ENCODE peak calls at places on chromosomes 11 and 22, in five cellular contexts. Q is gastrocnemius medialis, Y is OCI-LY7, H is astrocyte of the cerebellum, J is endothelial cell of umbilical vein. A is an unnamed sample.

GRCh38 chr22:46830841-46831240 is 68.4 kb downstream of the TBC1D22A start:
- DNase-seq in Q (no peak), Y (no peak), H (no peak), J (no peak), A (no peak)

GRCh38 chr11:15826826-15827225 is 529.5 kb downstream of the SOX6 start:
- DNase-seq in Q (no peak), Y (peak; percentile 32), H (no peak), J (peak; percentile 49), A (peak; percentile 19)

GRCh38 chr22:26828311-26828710 is 170.9 kb downstream of the MIAT start:
- DNase-seq in Q (no peak), Y (no peak), H (no peak), J (no peak), A (peak; percentile 21)

GRCh38 chr11:77144854-77145428 is 16.9 kb downstream of the MYO7A start:
- DNase-seq in Q (no peak), Y (no peak), H (no peak), J (no peak), A (no peak)

GRCh38 chr11:120295110-120295509 is 30.0 kb upstream of the TLCD5 start:
- DNase-seq in Q (no peak), Y (no peak), H (no peak), J (no peak), A (no peak)

GRCh38 chr11:299951-300735 is 817 bp upstream of the IFITM5 start:
- DNase-seq in Q (no peak), Y (no peak), H (no peak), J (no peak), A (no peak)

GRCh38 chr11:72609045-72609444 is 65.2 kb downstream of the PDE2A start:
- DNase-seq in Q (no peak), Y (peak; percentile 52), H (no peak), J (peak; percentile 21), A (peak; percentile 56)

GRCh38 chr22:49776891-49777290 is 50.8 kb downstream of the BRD1 start:
- DNase-seq in Q (peak; percentile 11), Y (no peak), H (no peak), J (no peak), A (peak; percentile 23)

GRCh38 chr22:34105461-34106062 is 185.3 kb upstream of the LARGE1 start:
- DNase-seq in Q (peak; percentile 28), Y (peak; percentile 18), H (no peak), J (no peak), A (peak; percentile 24)
- TF ChIP-seq CTCF in Q (no peak), Y (peak; percentile 71), H (no peak), J (no peak), A (peak; percentile 38)

DNA sequence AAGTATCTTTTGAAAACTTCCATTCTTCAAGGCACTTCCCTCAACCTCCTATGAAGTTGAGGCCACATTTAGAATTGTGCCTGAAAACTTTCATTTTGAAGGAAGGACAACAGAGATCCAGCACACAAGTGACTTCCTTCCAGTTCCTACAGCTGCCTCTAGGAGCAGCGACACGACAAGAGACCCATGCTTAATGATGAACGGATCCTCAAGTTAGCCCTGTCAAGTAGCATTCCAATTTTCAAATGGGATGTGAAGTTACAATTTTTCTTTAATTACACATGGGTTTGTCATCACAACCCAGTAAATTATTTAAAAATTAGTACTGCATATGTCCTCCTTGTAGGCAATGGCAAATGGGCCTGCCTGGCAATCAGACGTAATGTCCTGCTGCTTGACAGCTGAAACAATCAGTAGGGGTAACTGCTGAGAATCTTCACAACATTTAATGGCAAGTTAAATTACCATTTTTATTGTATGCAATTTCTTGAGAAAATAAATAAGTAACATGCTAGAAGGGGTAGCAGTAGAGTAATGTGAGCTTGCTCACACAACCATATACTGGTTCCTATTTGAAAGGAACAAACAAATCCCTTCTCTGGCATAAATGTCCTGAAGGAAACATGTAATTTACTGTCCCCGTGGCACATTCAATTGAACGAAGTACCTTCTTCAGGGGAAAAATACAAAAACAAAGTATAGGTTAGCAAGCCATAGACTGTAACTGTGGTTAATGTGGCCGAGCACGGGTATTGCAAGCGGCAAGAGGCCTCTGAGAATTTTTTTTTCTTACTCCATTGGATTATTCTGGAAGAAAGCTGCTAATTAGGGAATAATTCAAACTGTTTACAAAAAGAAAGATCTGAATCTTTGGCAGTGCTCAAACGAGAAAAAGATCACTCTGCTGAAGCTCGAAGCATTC is 288.3 kb downstream of the CADM1 start:
- DNase-seq in Q (no peak), Y (peak; percentile 41), H (no peak), J (no peak), A (no peak)
- TF ChIP-seq CTCF in Q (no peak), Y (peak; percentile 74), H (peak; percentile 51), J (no peak), A (no peak)

GRCh38 chr22:31199187-31199586 is 12.9 kb upstream of the LIMK2 start:
- DNase-seq in Q (no peak), Y (no peak), H (no peak), J (no peak), A (no peak)
- TF ChIP-seq CTCF in Q (peak; percentile 24), Y (peak; percentile 52), H (no peak), J (peak; percentile 26), A (no peak)

DNA sequence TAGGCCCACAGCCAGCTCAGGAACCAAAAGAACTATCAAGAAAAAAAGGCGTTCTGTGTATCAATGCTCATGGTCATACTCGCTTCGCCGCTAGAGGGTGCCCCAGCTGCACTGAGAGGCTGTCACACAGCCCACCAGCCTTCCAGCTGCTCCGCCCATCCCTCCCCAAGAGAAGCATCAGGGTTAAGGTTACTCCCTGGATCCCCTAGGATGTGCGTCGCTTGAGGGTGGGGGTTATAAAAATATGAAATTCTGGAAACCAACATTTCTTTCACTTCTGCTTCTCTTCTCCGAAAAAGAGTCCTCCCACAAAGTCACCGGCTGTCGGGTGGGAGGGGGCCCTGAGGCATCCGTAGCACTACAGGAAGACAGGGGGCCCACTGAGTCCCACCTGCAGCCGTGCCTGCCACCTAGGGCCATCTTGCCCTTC is 1.7 kb downstream of the CBX6 start:
- DNase-seq in Q (peak; percentile 72), Y (peak; percentile 89), H (peak; percentile 65), J (peak; percentile 80), A (peak; percentile 87)
- TF ChIP-seq CTCF in Q (peak; percentile 87), Y (peak; percentile 99), H (peak; percentile 97), J (peak; percentile 95), A (peak; percentile 89)

GRCh38 chr11:64303109-64304031 is 2.0 kb upstream of the ESRRA start:
- DNase-seq in Q (no peak), Y (no peak), H (no peak), J (no peak), A (no peak)

GRCh38 chr11:64296830-64297721 is 3.1 kb upstream of the CATSPERZ start:
- DNase-seq in Q (no peak), Y (no peak), H (no peak), J (no peak), A (no peak)

GRCh38 chr11:64297722-64298358 is 2.3 kb upstream of the CATSPERZ start:
- DNase-seq in Q (no peak), Y (no peak), H (no peak), J (no peak), A (no peak)

GRCh38 chr11:64298966-64299846 is 952 bp upstream of the CATSPERZ start:
- DNase-seq in Q (peak; percentile 64), Y (no peak), H (no peak), J (peak; percentile 21), A (no peak)

GRCh38 chr11:64299847-64300648 is at the start of gene CATSPERZ:
- DNase-seq in Q (no peak), Y (no peak), H (no peak), J (no peak), A (no peak)
- TF ChIP-seq CTCF in Q (no peak), Y (no peak), H (no peak), J (no peak), A (no peak)